ENCODE peak calls at places on chromosomes 11 and 22, in ten cellular contexts. E is lower leg skin, V is fibroblast of the aortic adventitia, C is uterus, Q is cardiac muscle cell, G is astrocyte of the spinal cord, B is fibroblast of pulmonary artery, D is right atrium auricular region, R is fibroblast of lung, F is HepG2. L is an unnamed sample.

GRCh38 chr22:20080776-20081654 is 974 bp downstream of the DGCR8 start:
- DNase-seq in E (peak), V (peak), C (no peak), Q (peak), G (peak), B (peak), D (no peak), R (peak), F (peak), L (no peak)

GRCh38 chr11:102630598-102631448 is 5.7 kb upstream of the MMP20 start:
- DNase-seq in E (no peak), V (no peak), C (no peak), Q (no peak), G (no peak), B (no peak), D (no peak), R (peak), F (no peak), L (no peak)

GRCh38 chr22:36910461-36910860 is 3.0 kb upstream of the CSF2RB start:
- DNase-seq in E (no peak), V (peak), C (no peak), Q (no peak), G (no peak), B (no peak), D (no peak), R (no peak), F (no peak), L (no peak)

GRCh38 chr22:36746571-36746970 is 29.3 kb downstream of the IFT27 start:
- DNase-seq in E (peak), V (no peak), C (no peak), Q (no peak), G (no peak), B (no peak), D (no peak), R (no peak), F (no peak), L (no peak)

GRCh38 chr11:72684236-72684912 is 10.2 kb upstream of the PDE2A start:
- DNase-seq in E (peak), V (peak), C (peak), Q (peak), G (peak), B (peak), D (peak), R (peak), F (peak), L (peak)

GRCh38 chr11:13329670-13330401 is 52.2 kb downstream of the BMAL1 start:
- DNase-seq in E (no peak), V (no peak), C (no peak), Q (no peak), G (no peak), B (no peak), D (no peak), R (no peak), F (no peak), L (peak)

GRCh38 chr22:31346733-31347250 is 646 bp upstream of the PATZ1 start:
- DNase-seq in E (peak), V (peak), C (peak), Q (peak), G (peak), B (peak), D (no peak), R (peak), F (peak), L (peak)

GRCh38 chr11:75797796-75798195 is 17.2 kb upstream of the UVRAG start:
- DNase-seq in E (no peak), V (peak), C (no peak), Q (peak), G (no peak), B (peak), D (no peak), R (no peak), F (no peak), L (no peak)

GRCh38 chr11:111945198-111945597 is 8.1 kb downstream of the DIXDC1 start:
- DNase-seq in E (no peak), V (no peak), C (no peak), Q (no peak), G (no peak), B (peak), D (peak), R (no peak), F (no peak), L (no peak)

GRCh38 chr11:108913204-108913603 is 248.3 kb downstream of the DDX10 start:
- DNase-seq in E (no peak), V (no peak), C (no peak), Q (no peak), G (no peak), B (no peak), D (no peak), R (no peak), F (no peak), L (no peak)

GRCh38 chr11:111088872-111089271 is 156.7 kb upstream of the POU2AF2 start:
- DNase-seq in E (no peak), V (no peak), C (no peak), Q (no peak), G (no peak), B (no peak), D (no peak), R (no peak), F (no peak), L (no peak)

GRCh38 chr22:36292823-36293530 is 40.0 kb downstream of the APOL1 start:
- DNase-seq in E (no peak), V (no peak), C (no peak), Q (no peak), G (no peak), B (no peak), D (no peak), R (no peak), F (no peak), L (no peak)

GRCh38 chr11:14537134-14537599 is 17.0 kb upstream of the PSMA1 start:
- DNase-seq in E (no peak), V (peak), C (no peak), Q (peak), G (peak), B (peak), D (no peak), R (peak), F (peak), L (no peak)

GRCh38 chr22:46149998-46150549 is at the start of gene PPARA:
- DNase-seq in E (peak), V (peak), C (peak), Q (peak), G (peak), B (peak), D (peak), R (peak), F (peak), L (peak)

GRCh38 chr22:44620129-44620840 is 81.7 kb upstream of the PRR5 start:
- DNase-seq in E (peak), V (peak), C (peak), Q (peak), G (peak), B (peak), D (peak), R (peak), F (peak), L (peak)

GRCh38 chr11:76670475-76671235 is at the start of gene LRRC32:
- DNase-seq in E (peak), V (no peak), C (peak), Q (peak), G (no peak), B (no peak), D (no peak), R (no peak), F (no peak), L (peak)

GRCh38 chr22:26585104-26585790 is 4.7 kb downstream of the TPST2 start:
- DNase-seq in E (peak), V (peak), C (peak), Q (peak), G (peak), B (peak), D (peak), R (peak), F (no peak), L (peak)

GRCh38 chr22:31363885-31364284 is 17.7 kb upstream of the PATZ1 start:
- DNase-seq in E (peak), V (no peak), C (no peak), Q (no peak), G (no peak), B (no peak), D (no peak), R (no peak), F (no peak), L (no peak)

GRCh38 chr11:22522225-22522624 is 103.4 kb downstream of the FANCF start:
- DNase-seq in E (no peak), V (no peak), C (no peak), Q (no peak), G (no peak), B (no peak), D (no peak), R (no peak), F (no peak), L (no peak)

GRCh38 chr11:72813740-72814138 is 472 bp upstream of the ATG16L2 start:
- DNase-seq in E (peak), V (no peak), C (no peak), Q (peak), G (no peak), B (peak), D (peak), R (peak), F (peak), L (peak)

GRCh38 chr11:126602993-126603392 is 247.5 kb downstream of the ST3GAL4 start:
- DNase-seq in E (no peak), V (no peak), C (no peak), Q (no peak), G (no peak), B (no peak), D (no peak), R (no peak), F (no peak), L (no peak)

GRCh38 chr11:65891180-65892136 is 985 bp downstream of the CCDC85B start:
- DNase-seq in E (peak), V (no peak), C (no peak), Q (peak), G (peak), B (peak), D (no peak), R (peak), F (peak), L (no peak)

GRCh38 chr11:100512475-100512874 is 174.6 kb upstream of the ARHGAP42 start:
- DNase-seq in E (no peak), V (no peak), C (no peak), Q (no peak), G (no peak), B (peak), D (no peak), R (peak), F (no peak), L (no peak)

GRCh38 chr11:73343076-73343833 is 32.9 kb upstream of the RELT start:
- DNase-seq in E (no peak), V (no peak), C (no peak), Q (no peak), G (no peak), B (no peak), D (no peak), R (no peak), F (no peak), L (no peak)

GRCh38 chr11:122642971-122643370 is 12.6 kb upstream of the UBASH3B start:
- DNase-seq in E (no peak), V (no peak), C (no peak), Q (no peak), G (peak), B (no peak), D (no peak), R (no peak), F (no peak), L (no peak)

GRCh38 chr11:134479206-134479955 is 67.3 kb upstream of the B3GAT1 start:
- DNase-seq in E (peak), V (no peak), C (no peak), Q (no peak), G (no peak), B (no peak), D (no peak), R (no peak), F (no peak), L (no peak)

GRCh38 chr11:116990061-116990473 is 108.2 kb downstream of the SIK3 start:
- DNase-seq in E (no peak), V (peak), C (no peak), Q (peak), G (peak), B (peak), D (no peak), R (peak), F (peak), L (no peak)

GRCh38 chr11:131408011-131408640 is 37.7 kb downstream of the NTM start:
- DNase-seq in E (no peak), V (peak), C (no peak), Q (peak), G (peak), B (peak), D (peak), R (peak), F (peak), L (peak)
- TF ChIP-seq CTCF in E (no peak), V (peak), C (no peak), Q (peak), G (peak), B (peak), D (peak), R (peak), F (peak), L (no peak)

GRCh38 chr22:39317756-39318506 is 1.5 kb downstream of the RPL3 start:
- DNase-seq in E (no peak), V (peak), C (no peak), Q (peak), G (peak), B (peak), D (no peak), R (peak), F (no peak), L (no peak)

GRCh38 chr22:39315389-39315788 is 4.0 kb downstream of the RPL3 start:
- DNase-seq in E (no peak), V (no peak), C (no peak), Q (peak), G (no peak), B (no peak), D (no peak), R (no peak), F (no peak), L (no peak)

GRCh38 chr22:39316440-39317083 is 2.9 kb downstream of the RPL3 start:
- DNase-seq in E (peak), V (peak), C (peak), Q (peak), G (peak), B (peak), D (peak), R (peak), F (peak), L (peak)

GRCh38 chr22:39318507-39319283 is 728 bp downstream of the RPL3 start:
- DNase-seq in E (no peak), V (no peak), C (no peak), Q (peak), G (no peak), B (no peak), D (no peak), R (peak), F (no peak), L (no peak)

GRCh38 chr22:39317084-39317755 is 2.2 kb downstream of the RPL3 start:
- DNase-seq in E (no peak), V (no peak), C (no peak), Q (no peak), G (no peak), B (no peak), D (no peak), R (peak), F (no peak), L (no peak)
- H3K4me3 ChIP-seq in E (no peak), V (peak), C (no peak), Q (peak), G (peak), B (peak), D (peak), R (peak), F (peak), L (peak)

DNA sequence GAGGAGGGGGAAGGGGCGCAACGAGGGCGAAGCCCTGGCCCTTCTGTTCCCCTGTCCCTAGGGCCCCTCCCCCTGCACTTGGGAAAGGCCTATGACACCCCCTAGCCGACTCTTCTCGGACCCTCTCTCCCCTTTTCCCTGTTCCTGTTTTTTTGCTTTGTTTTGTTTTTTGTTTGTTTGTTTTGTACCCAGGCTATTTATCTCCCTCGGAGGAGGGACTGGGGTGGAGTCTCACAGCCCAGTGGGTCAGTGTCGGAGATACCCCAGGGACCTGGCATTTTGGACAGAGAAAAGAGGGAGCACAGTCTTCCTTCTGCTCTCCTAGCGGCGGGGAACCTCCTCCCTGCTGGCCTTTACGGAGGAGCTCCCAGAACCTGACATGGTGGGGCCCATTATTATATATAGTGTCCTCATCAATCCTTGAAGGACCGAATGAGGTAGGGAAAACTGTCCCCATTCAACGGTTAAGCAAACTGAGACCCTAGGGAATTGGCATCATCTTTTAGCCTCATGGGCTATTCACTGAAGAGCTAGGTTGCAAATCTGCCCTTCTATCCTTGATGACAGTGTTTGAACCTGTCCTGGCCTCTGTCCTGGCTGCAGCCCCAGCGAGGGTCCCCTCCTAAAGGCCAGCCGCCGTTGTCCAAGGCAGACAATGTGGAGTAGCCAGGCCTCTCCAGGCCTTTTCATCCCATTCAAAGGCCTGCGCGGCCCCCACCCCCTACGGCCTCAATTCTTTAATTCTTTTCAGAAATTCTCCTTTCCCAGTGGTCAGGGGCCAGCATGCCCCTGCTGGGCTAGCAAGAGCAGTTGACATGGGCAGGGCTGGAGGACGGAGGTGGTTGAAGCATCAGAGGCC is 905 bp downstream of the EMID1 start:
- DNase-seq in E (no peak), V (no peak), C (no peak), Q (no peak), G (no peak), B (no peak), D (no peak), R (no peak), F (no peak), L (no peak)
- TF ChIP-seq CTCF in E (no peak), V (no peak), C (no peak), Q (no peak), G (no peak), B (no peak), D (no peak), R (no peak), F (no peak), L (no peak)

DNA sequence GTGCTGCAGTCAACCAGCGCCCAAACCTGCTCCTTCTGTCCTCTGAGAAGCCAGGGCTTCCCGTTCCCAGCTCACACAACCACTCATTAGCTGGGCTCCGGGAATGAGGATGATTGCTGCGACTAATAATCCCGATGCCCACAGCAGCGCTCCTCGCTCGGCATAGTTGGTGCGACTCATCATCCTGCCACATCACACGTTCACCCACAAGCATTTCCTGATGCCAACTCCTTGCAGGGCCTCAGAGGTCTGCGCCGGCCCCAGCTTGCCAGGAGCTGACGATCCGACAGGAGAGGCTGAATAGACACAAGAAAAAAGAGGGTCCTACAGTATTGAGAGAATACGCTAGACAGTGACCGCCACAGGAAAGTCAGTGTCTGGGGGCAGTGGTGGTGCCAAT is 10.6 kb upstream of the CSNK1E start:
- DNase-seq in E (no peak), V (peak), C (no peak), Q (peak), G (peak), B (no peak), D (no peak), R (peak), F (no peak), L (no peak)
- H3K4me3 ChIP-seq in E (no peak), V (no peak), C (no peak), Q (no peak), G (no peak), B (no peak), D (no peak), R (no peak), F (no peak), L (no peak)

GRCh38 chr11:128520206-128520885 is 67.0 kb downstream of the ETS1 start:
- DNase-seq in E (no peak), V (no peak), C (no peak), Q (no peak), G (no peak), B (no peak), D (no peak), R (peak), F (no peak), L (no peak)
- TF ChIP-seq CTCF in E (no peak), V (peak), C (no peak), Q (no peak), G (no peak), B (peak), D (no peak), R (peak), F (no peak), L (no peak)

GRCh38 chr11:114063829-114064201 is 4.3 kb downstream of the ZBTB16 start:
- DNase-seq in E (peak), V (no peak), C (no peak), Q (no peak), G (no peak), B (no peak), D (no peak), R (no peak), F (no peak), L (no peak)
- H3K4me3 ChIP-seq in E (no peak), V (no peak), C (peak), Q (no peak), G (no peak), B (no peak), D (peak), R (no peak), F (no peak), L (peak)